ENCODE peak calls at places on chromosomes 4 and X, in four cellular contexts. T is psoas muscle, R is HFF-Myc, U is epithelial cell of esophagus. G is an unnamed sample.

GRCh38 chr4:25441519-25442117 is 64.6 kb downstream of the ANAPC4 start:
- DNase-seq in T (no peak), R (no peak), U (peak), G (peak)

GRCh38 chrX:131671714-131672113 is 127.8 kb downstream of the OR13H1 start:
- DNase-seq in T (no peak), R (no peak), U (no peak), G (no peak)

GRCh38 chr4:75494563-75494962 is 19.6 kb downstream of the RCHY1 start:
- DNase-seq in T (no peak), R (no peak), U (peak), G (no peak)

GRCh38 chr4:174080361-174080760 is 203.1 kb downstream of the FBXO8 start:
- DNase-seq in T (no peak), R (no peak), U (peak), G (no peak)

GRCh38 chr4:25838526-25838925 is 24.3 kb downstream of the SEL1L3 start:
- DNase-seq in T (no peak), R (no peak), U (no peak), G (no peak)

GRCh38 chr4:86178216-86178615 is 181.6 kb downstream of the MAPK10 start:
- DNase-seq in T (no peak), R (no peak), U (no peak), G (no peak)

GRCh38 chr4:156336516-156336915 is 382.9 kb upstream of the CTSO start:
- DNase-seq in T (no peak), R (no peak), U (peak), G (no peak)

GRCh38 chr4:108172780-108173598 is 4.3 kb upstream of the LEF1 start:
- DNase-seq in T (peak), R (peak), U (peak), G (no peak)

GRCh38 chr4:2062808-2063524 is 3.8 kb downstream of the NAT8L start:
- DNase-seq in T (no peak), R (no peak), U (no peak), G (no peak)

GRCh38 chr4:149173241-149174013 is 642.2 kb downstream of the IQCM start:
- DNase-seq in T (no peak), R (no peak), U (no peak), G (no peak)

GRCh38 chrX:155819525-155819924 is 61.6 kb upstream of the VAMP7 start:
- DNase-seq in T (no peak), R (no peak), U (peak), G (no peak)

GRCh38 chrX:48071986-48072605 is 656 bp upstream of the ZNF630 start:
- DNase-seq in T (no peak), R (no peak), U (no peak), G (no peak)

GRCh38 chrX:39331062-39331704 is 529.9 kb downstream of the MID1IP1 start:
- DNase-seq in T (no peak), R (no peak), U (no peak), G (no peak)

GRCh38 chr4:182917182-182918043 is at the start of gene DCTD:
- DNase-seq in T (peak), R (no peak), U (peak), G (no peak)

GRCh38 chrX:118164138-118164537 is 47.5 kb upstream of the KLHL13 start:
- DNase-seq in T (no peak), R (no peak), U (peak), G (peak)

GRCh38 chr4:2798399-2799301 is 5.8 kb downstream of the SH3BP2 start:
- DNase-seq in T (peak), R (no peak), U (peak), G (no peak)

GRCh38 chr4:150974750-150975149 is 40.3 kb downstream of the LRBA start:
- DNase-seq in T (no peak), R (no peak), U (no peak), G (no peak)

GRCh38 chrX:19863237-19864223 is 23.9 kb downstream of the SH3KBP1 start:
- DNase-seq in T (no peak), R (no peak), U (peak), G (no peak)

GRCh38 chrX:22078117-22078516 is 46.0 kb downstream of the PHEX start:
- DNase-seq in T (no peak), R (no peak), U (no peak), G (no peak)

GRCh38 chrX:38232287-38232686 is 11.6 kb upstream of the SRPX start:
- DNase-seq in T (no peak), R (no peak), U (peak), G (no peak)

GRCh38 chrX:118548831-118549230 is 53.2 kb downstream of the DOCK11 start:
- DNase-seq in T (no peak), R (no peak), U (no peak), G (no peak)

GRCh38 chr4:174764105-174764729 is 64.8 kb downstream of the GLRA3 start:
- DNase-seq in T (no peak), R (peak), U (peak), G (peak)

GRCh38 chrX:144681501-144681900 is 565.8 kb upstream of the SPANXN1 start:
- DNase-seq in T (no peak), R (no peak), U (no peak), G (no peak)

GRCh38 chr4:1385373-1386340 is 20.6 kb downstream of the NKX1-1 start:
- DNase-seq in T (peak), R (no peak), U (no peak), G (no peak)

GRCh38 chrX:11196476-11196875 is 85.3 kb downstream of the HCCS start:
- DNase-seq in T (no peak), R (peak), U (no peak), G (no peak)

GRCh38 chr4:162038112-162038511 is 125.7 kb downstream of the FSTL5 start:
- DNase-seq in T (no peak), R (no peak), U (no peak), G (no peak)

GRCh38 chrX:72128881-72129280 is 2.8 kb downstream of the RTL5 start:
- DNase-seq in T (no peak), R (no peak), U (no peak), G (no peak)

GRCh38 chr4:126956192-126956897 is 676.4 kb upstream of the INTU start:
- DNase-seq in T (no peak), R (no peak), U (no peak), G (no peak)

GRCh38 chr4:1842339-1842895 is 13.5 kb downstream of the LETM1 start:
- DNase-seq in T (no peak), R (no peak), U (no peak), G (no peak)

GRCh38 chr4:87521757-87522374 is 7.3 kb downstream of the SPARCL1 start:
- DNase-seq in T (no peak), R (no peak), U (peak), G (no peak)

GRCh38 chrX:5991393-5991792 is 237.3 kb downstream of the NLGN4X start:
- DNase-seq in T (no peak), R (no peak), U (no peak), G (no peak)
- TF ChIP-seq CTCF in T (no peak), R (no peak), U (no peak), G (no peak)

DNA sequence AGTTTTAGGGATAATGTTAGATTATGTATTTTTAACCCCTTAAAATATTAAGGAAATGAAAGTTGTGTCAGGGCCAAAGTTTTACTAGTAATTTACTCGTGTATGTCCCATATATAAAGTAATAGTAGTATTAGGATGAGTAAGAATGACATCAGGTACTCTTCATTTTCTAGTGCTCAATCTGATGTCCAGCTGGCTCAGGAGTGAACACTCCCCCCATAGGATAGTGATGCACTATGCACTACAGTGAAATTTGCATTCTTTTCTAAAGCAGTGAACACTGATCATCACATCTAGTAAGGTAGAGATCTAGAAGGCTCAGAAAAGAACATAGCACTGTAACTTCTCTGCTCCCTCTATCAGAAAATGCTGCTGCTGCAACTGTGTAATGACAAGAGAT is 409.7 kb downstream of the GLUD2 start:
- DNase-seq in T (no peak), R (no peak), U (peak), G (no peak)
- TF ChIP-seq CTCF in T (no peak), R (no peak), U (no peak), G (no peak)

GRCh38 chr4:57614533-57614932 is 504.3 kb upstream of the IGFBP7 start:
- DNase-seq in T (no peak), R (no peak), U (no peak), G (no peak)

GRCh38 chr4:57607616-57608150 is 497.5 kb upstream of the IGFBP7 start:
- DNase-seq in T (no peak), R (no peak), U (peak), G (peak)

GRCh38 chr4:57612279-57612678 is 502.1 kb upstream of the IGFBP7 start:
- DNase-seq in T (no peak), R (no peak), U (no peak), G (no peak)
- TF ChIP-seq CTCF in T (no peak), R (no peak), U (no peak), G (peak)

GRCh38 chr4:7932333-7932732 is 7.3 kb downstream of the AFAP1 start:
- DNase-seq in T (no peak), R (no peak), U (no peak), G (no peak)

GRCh38 chr4:7926822-7927221 is 12.8 kb downstream of the AFAP1 start:
- DNase-seq in T (no peak), R (no peak), U (no peak), G (no peak)

GRCh38 chr4:7924570-7924969 is 15.1 kb downstream of the AFAP1 start:
- DNase-seq in T (no peak), R (no peak), U (no peak), G (no peak)

GRCh38 chr4:7929530-7929951 is 10.1 kb downstream of the AFAP1 start:
- DNase-seq in T (no peak), R (no peak), U (peak), G (no peak)

DNA sequence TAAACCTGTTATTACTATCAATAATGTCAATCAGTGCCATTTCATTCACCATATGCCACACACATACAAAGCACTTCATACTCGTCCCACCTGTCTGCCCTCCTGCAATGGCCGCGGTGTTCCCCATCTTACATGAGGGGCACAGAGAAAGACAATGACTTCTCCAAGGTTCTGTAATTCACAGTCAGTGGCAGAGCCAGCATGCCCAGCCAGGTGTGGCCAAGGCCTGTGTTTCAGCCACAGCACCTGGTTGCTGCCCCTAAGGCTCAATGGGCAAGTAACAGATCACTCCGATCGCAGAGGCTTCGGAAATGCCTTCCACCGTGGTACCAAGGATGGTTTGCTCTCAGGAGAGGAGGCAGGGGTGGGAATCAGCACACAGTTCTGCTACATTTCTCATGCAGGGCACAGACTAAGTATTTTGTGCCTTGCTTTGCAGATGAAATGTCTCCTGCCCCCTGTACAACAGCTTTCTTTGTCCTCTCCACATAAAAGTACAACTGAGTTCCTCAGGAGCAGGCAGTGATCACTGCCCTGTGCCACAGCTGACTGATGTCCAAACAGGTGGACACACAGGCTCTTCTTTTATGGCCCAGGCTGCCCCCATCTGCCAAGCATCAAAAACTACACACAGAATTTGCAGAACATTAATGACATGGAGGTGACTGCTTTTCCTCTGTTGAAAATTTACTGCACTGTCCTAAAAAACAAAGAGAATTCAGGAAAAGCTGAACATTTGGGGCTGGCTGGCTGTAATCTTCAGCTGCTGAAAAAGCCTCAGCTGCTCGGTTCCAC is 10.8 kb downstream of the AFAP1 start:
- DNase-seq in T (no peak), R (no peak), U (peak), G (no peak)
- TF ChIP-seq CTCF in T (peak), R (peak), U (peak), G (peak)

DNA sequence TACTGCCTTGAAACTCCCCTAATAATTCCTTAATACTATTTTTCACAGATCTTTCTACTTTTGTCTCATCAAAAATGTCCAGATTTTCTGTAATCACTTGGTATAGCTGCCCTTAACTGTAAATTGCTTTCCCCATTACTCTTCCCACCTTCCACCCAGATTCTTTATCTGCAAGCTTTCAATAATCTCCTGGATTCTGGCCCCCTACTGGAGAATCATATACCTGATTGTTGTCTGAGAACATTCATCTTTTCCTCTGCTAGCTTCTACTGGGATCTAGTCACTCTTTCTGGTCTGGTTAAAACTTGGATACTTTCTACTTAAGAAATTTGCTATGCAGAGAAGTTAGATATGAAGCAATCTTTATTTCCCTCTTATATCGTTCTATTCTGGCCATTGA is 552.6 kb downstream of the PCDH19 start:
- DNase-seq in T (no peak), R (no peak), U (no peak), G (no peak)
- TF ChIP-seq CTCF in T (no peak), R (no peak), U (no peak), G (peak)

GRCh38 chr4:168647976-168648375 is 151.1 kb downstream of the PALLD start:
- DNase-seq in T (no peak), R (no peak), U (no peak), G (no peak)
- TF ChIP-seq CTCF in T (no peak), R (no peak), U (no peak), G (no peak)

DNA sequence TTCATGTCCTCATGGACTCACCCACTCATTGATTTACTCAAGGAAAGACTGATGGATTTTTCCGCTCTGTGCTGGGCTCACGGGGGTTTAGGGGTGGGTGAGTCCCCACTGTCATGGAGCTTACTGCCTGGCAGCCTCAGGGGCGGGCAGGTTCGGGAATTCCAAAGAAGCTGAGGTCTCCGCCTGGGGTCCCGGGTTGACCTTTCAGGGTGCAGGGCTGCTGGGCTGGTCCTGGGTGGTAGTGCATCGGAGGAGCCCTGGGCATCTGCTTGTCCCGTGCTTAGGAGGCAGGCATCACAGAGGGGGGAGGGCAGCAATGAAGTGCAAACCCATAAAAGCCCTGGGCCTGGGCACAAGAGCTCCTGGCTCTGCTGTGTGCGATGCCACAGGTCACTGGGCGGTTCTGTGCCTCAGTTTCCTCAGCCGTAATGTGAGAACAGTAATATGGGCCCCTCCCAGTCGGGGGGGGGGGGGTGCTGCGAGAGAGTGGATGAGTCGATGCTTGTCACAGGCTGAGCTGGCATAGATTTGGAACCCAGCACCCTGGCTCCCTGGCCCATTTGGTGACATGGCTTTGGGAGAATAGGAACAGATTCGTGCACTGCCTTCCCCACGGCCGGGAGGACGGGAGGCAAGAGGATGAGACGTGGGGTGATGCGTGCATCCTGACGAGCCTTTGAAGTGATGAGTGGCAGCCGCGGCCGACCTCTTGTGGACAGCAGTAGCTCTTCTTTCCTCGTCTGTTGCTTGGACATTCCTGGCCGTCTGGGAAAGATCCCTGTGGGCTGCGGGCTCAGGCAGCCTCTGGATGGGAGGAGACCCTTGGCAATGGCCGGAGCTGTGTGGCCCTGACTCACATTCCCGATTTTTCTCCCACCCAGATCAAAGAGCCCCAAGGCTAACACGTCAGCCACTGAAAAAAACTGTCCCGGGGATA is 42.0 kb downstream of the PSAPL1 start:
- DNase-seq in T (peak), R (no peak), U (no peak), G (no peak)
- TF ChIP-seq CTCF in T (no peak), R (peak), U (no peak), G (peak)

G was measured in kidney epithelial cell.